ENCODE peak calls at places on chromosomes 12 and 14, in four cellular contexts. N is IMR-90, T is H9, R is H1. C is an unnamed sample.

GRCh38 chr14:104390941-104391901 is 188.3 kb upstream of the C14orf180 start:
- DNase-seq in T (peak), R (no peak), N (no peak), C (no peak)

GRCh38 chr12:182381-182883 is 31.5 kb downstream of the SLC6A12 start:
- DNase-seq in N (peak), R (no peak), T (no peak), C (no peak)

GRCh38 chr14:105475916-105476845 is 1.6 kb downstream of the CRIP2 start:
- DNase-seq in T (peak), N (peak), R (no peak), C (peak)

GRCh38 chr14:51020024-51020710 is 74.7 kb downstream of the TRIM9 start:
- DNase-seq in T (no peak), N (no peak), R (no peak), C (peak)

GRCh38 chr12:132813443-132813842 is 15.2 kb downstream of the GOLGA3 start:
- DNase-seq in N (no peak), T (no peak), R (no peak), C (no peak)

GRCh38 chr12:62215506-62215905 is 44.7 kb upstream of the USP15 start:
- DNase-seq in R (no peak), N (no peak), T (no peak), C (peak)

GRCh38 chr12:93153321-93153720 is 224.2 kb upstream of the EEA1 start:
- DNase-seq in T (no peak), R (no peak), N (peak), C (no peak)

GRCh38 chr14:23750357-23750756 is 114.2 kb downstream of the DHRS2 start:
- DNase-seq in R (no peak), T (no peak), N (no peak), C (no peak)

GRCh38 chr12:24960222-24960855 is 11.4 kb upstream of the BCAT1 start:
- DNase-seq in R (no peak), T (peak), N (peak), C (peak)

GRCh38 chr12:54009171-54010052 is 627 bp downstream of the HOXC8 start:
- DNase-seq in T (no peak), R (no peak), N (no peak), C (no peak)

GRCh38 chr14:81070511-81070910 is 115.1 kb downstream of the TSHR start:
- DNase-seq in N (no peak), R (no peak), T (no peak), C (no peak)
- H3K56ac ChIP-seq in N (no peak), R (no peak), T (no peak), C (no peak)

GRCh38 chr12:121167951-121168350 is 35.3 kb downstream of the P2RX7 start:
- DNase-seq in T (no peak), R (no peak), N (no peak), C (no peak)

GRCh38 chr12:121167232-121167820 is 34.6 kb downstream of the P2RX7 start:
- DNase-seq in T (no peak), N (no peak), R (no peak), C (peak)

GRCh38 chr12:121166356-121166755 is 33.7 kb downstream of the P2RX7 start:
- DNase-seq in T (no peak), N (no peak), R (no peak), C (peak)

GRCh38 chr12:121162985-121163384 is 30.3 kb downstream of the P2RX7 start:
- DNase-seq in R (no peak), N (no peak), T (no peak), C (no peak)

DNA sequence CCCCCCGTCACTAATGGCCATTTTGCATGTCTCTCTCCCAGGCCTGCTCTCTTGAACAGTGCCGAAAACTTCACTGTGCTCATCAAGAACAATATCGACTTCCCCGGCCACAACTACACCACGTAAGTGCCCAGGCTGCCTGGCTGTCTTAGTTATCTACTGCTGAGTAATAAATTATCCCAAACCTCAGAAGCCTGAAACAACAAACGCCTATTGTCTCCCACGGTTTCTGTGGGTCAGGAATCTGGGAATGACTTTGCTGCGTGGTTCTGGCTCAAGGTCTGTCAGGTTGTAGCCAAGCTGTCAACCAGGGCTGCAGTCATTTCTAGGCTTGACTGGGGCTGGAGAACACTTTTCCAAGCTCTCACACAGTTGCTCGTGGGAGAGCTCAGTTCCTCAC is 32.6 kb downstream of the P2RX7 start:
- DNase-seq in R (no peak), T (no peak), N (no peak), C (no peak)
- H3K56ac ChIP-seq in R (no peak), T (no peak), N (no peak), C (no peak)

GRCh38 chr12:27821259-27821973 is 41.4 kb upstream of the MANSC4 start:
- DNase-seq in R (peak), T (peak), N (peak), C (peak)

GRCh38 chr12:27820564-27820963 is 40.5 kb upstream of the MANSC4 start:
- DNase-seq in T (no peak), R (no peak), N (no peak), C (no peak)

GRCh38 chr12:27822076-27822712 is 42.2 kb upstream of the MANSC4 start:
- DNase-seq in R (no peak), N (peak), T (no peak), C (no peak)

GRCh38 chr12:27824126-27824842 is 44.2 kb upstream of the MANSC4 start:
- DNase-seq in T (no peak), N (no peak), R (no peak), C (no peak)

DNA sequence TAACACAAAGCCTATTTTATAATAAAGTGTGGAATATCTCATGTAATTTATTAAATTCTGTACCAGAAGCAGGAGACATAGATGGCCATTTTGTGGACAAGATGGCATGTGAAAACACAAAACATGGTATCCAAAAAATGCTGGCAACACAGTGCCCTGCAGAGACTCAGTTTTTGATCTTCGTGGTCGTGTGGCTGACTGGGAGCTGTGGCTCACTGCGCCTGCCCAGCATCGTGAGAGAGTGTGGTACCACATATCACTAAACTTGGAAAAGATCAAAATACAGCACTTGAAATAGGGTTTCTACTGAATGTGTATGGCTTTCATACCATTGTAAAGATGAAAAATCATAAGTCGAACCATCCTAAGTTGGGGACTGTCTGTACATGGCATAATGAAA is 43.0 kb upstream of the MANSC4 start:
- DNase-seq in N (no peak), T (no peak), R (no peak), C (no peak)
- H3K56ac ChIP-seq in N (no peak), T (no peak), R (no peak), C (no peak)

GRCh38 chr12:56760460-56760859 is 2.7 kb upstream of the HSD17B6 start:
- DNase-seq in N (no peak), T (no peak), R (no peak), C (peak)

GRCh38 chr12:56758728-56759269 is 4.3 kb upstream of the HSD17B6 start:
- DNase-seq in R (no peak), T (no peak), N (peak), C (no peak)

GRCh38 chr12:56753566-56753965 is 1.4 kb upstream of the PRIM1 start:
- DNase-seq in T (no peak), R (no peak), N (no peak), C (no peak)

GRCh38 chr12:56763753-56764657 is 881 bp downstream of the HSD17B6 start:
- DNase-seq in R (no peak), N (peak), T (no peak), C (no peak)

DNA sequence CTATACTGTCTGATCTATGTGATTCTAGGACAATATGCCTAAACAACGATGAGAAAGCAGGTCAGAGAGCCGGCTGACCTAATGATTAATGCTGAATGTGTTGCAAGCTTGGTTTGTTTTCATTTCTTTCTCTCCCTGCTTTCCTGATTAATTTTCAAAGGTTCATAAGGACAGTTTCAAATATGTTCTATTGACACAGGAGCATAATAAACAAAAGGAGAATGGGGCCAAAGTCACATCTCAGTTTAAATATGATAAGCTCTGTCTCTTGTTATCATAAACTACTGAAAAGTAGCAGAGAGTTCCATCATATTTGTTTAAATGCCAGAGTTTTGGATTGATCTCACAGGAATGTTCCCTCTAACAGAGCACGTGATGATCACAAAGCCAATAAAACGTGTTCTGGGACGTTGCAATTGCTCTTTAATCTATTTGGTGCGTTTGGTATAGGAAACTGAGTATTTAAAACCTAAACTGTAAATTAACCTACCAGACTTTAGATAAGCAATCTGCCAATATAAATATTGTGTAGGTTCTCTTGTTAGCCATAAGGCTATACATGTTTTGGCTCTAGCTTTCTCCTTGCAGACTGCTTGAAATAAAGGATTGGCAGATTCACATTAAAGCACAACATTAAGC is 3.7 kb upstream of the HSD17B6 start:
- DNase-seq in N (no peak), T (no peak), R (no peak), C (no peak)
- H3K56ac ChIP-seq in N (no peak), T (no peak), R (no peak), C (no peak)

GRCh38 chr12:116376354-116377193 is 99.1 kb upstream of the MED13L start:
- DNase-seq in R (no peak), T (no peak), N (peak), C (peak)
- H3K56ac ChIP-seq in R (no peak), T (no peak), N (peak), C (no peak)

GRCh38 chr12:67006612-67007011 is 262.5 kb upstream of the CAND1 start:
- DNase-seq in T (no peak), N (no peak), R (no peak), C (no peak)
- H3K56ac ChIP-seq in T (no peak), N (no peak), R (no peak), C (no peak)

DNA sequence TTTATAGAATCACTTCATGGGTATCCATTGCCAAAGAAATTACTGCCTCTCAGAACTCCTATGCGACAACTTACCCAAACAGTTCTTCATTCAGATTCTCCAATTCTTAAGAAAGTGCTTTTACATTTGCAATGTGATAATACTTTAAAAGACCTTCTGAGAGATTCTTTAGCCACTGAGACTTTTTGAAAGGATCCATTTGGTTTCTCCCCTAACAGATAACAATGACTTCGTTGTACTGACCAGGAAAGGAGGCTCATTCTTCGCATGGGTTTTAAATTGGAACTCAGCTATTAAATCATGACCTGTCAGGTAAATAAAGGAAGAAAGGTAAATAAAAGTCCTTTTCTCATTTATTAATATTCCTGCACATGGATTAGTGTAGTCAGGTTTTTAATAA is 14.8 kb downstream of the ITPR2 start:
- DNase-seq in T (no peak), R (no peak), N (no peak), C (no peak)
- H3K56ac ChIP-seq in T (no peak), R (no peak), N (no peak), C (no peak)